ENCODE peak calls at places on chromosomes 7 and 10, in six cellular contexts. One of them, this sample, is unnamed.

GRCh38 chr7:130758429-130759056 is 24.5 kb upstream of the KLF14 start:
- DNase-seq in anterior cingulate cortex: no peak
- DNase-seq in neuronal stem cell: peak
- DNase-seq in GM20000: peak
- DNase-seq in kidney: no peak
- DNase-seq in stimulated activated CD4-positive, alpha-beta T cell treated with anti-CD3 and anti-CD28 coated beads, Interleukin-1b, Interleukin-23, amount 100 ng/mL, for 1 hour: no peak
- DNase-seq in this sample: no peak

GRCh38 chr7:135282621-135283295 is 49.1 kb downstream of the STRA8 start:
- DNase-seq in stimulated activated CD4-positive, alpha-beta T cell treated with anti-CD3 and anti-CD28 coated beads, Interleukin-1b, Interleukin-23, amount 100 ng/mL, for 1 hour: no peak
- DNase-seq in GM20000: no peak
- DNase-seq in anterior cingulate cortex: no peak
- DNase-seq in neuronal stem cell: no peak
- DNase-seq in kidney: no peak
- DNase-seq in this sample: no peak

GRCh38 chr7:2399848-2400587 is 3.4 kb upstream of the CHST12 start:
- DNase-seq in stimulated activated CD4-positive, alpha-beta T cell treated with anti-CD3 and anti-CD28 coated beads, Interleukin-1b, Interleukin-23, amount 100 ng/mL, for 1 hour: no peak
- DNase-seq in kidney: peak
- DNase-seq in neuronal stem cell: no peak
- DNase-seq in anterior cingulate cortex: peak
- DNase-seq in GM20000: no peak
- DNase-seq in this sample: no peak

GRCh38 chr7:2440608-2441245 is 35.5 kb downstream of the GRIFIN start:
- DNase-seq in stimulated activated CD4-positive, alpha-beta T cell treated with anti-CD3 and anti-CD28 coated beads, Interleukin-1b, Interleukin-23, amount 100 ng/mL, for 1 hour: no peak
- DNase-seq in kidney: peak
- DNase-seq in anterior cingulate cortex: no peak
- DNase-seq in GM20000: no peak
- DNase-seq in neuronal stem cell: no peak
- DNase-seq in this sample: no peak

GRCh38 chr10:5094265-5095205 is at the start of gene AKR1C3:
- DNase-seq in kidney: no peak
- DNase-seq in anterior cingulate cortex: no peak
- DNase-seq in neuronal stem cell: no peak
- DNase-seq in stimulated activated CD4-positive, alpha-beta T cell treated with anti-CD3 and anti-CD28 coated beads, Interleukin-1b, Interleukin-23, amount 100 ng/mL, for 1 hour: no peak
- DNase-seq in GM20000: no peak
- DNase-seq in this sample: no peak

GRCh38 chr10:112951349-112952281 is 1.6 kb downstream of the TCF7L2 start:
- DNase-seq in stimulated activated CD4-positive, alpha-beta T cell treated with anti-CD3 and anti-CD28 coated beads, Interleukin-1b, Interleukin-23, amount 100 ng/mL, for 1 hour: peak
- DNase-seq in neuronal stem cell: peak
- DNase-seq in kidney: peak
- DNase-seq in GM20000: peak
- DNase-seq in anterior cingulate cortex: peak
- DNase-seq in this sample: no peak

GRCh38 chr7:102044984-102045673 is 227.7 kb downstream of the CUX1 start:
- DNase-seq in stimulated activated CD4-positive, alpha-beta T cell treated with anti-CD3 and anti-CD28 coated beads, Interleukin-1b, Interleukin-23, amount 100 ng/mL, for 1 hour: no peak
- DNase-seq in neuronal stem cell: no peak
- DNase-seq in kidney: peak
- DNase-seq in GM20000: no peak
- DNase-seq in anterior cingulate cortex: no peak
- DNase-seq in this sample: no peak

GRCh38 chr10:29530112-29530976 is 104.4 kb downstream of the SVIL start:
- DNase-seq in GM20000: no peak
- DNase-seq in anterior cingulate cortex: no peak
- DNase-seq in kidney: no peak
- DNase-seq in neuronal stem cell: peak
- DNase-seq in stimulated activated CD4-positive, alpha-beta T cell treated with anti-CD3 and anti-CD28 coated beads, Interleukin-1b, Interleukin-23, amount 100 ng/mL, for 1 hour: no peak
- DNase-seq in this sample: no peak

GRCh38 chr10:8049151-8049873 is 5.2 kb upstream of the GATA3 start:
- DNase-seq in kidney: peak
- DNase-seq in stimulated activated CD4-positive, alpha-beta T cell treated with anti-CD3 and anti-CD28 coated beads, Interleukin-1b, Interleukin-23, amount 100 ng/mL, for 1 hour: no peak
- DNase-seq in GM20000: peak
- DNase-seq in neuronal stem cell: peak
- DNase-seq in anterior cingulate cortex: no peak
- DNase-seq in this sample: no peak

GRCh38 chr10:68434657-68435056 is 27.6 kb upstream of the RUFY2 start:
- DNase-seq in neuronal stem cell: no peak
- DNase-seq in stimulated activated CD4-positive, alpha-beta T cell treated with anti-CD3 and anti-CD28 coated beads, Interleukin-1b, Interleukin-23, amount 100 ng/mL, for 1 hour: no peak
- DNase-seq in kidney: no peak
- DNase-seq in anterior cingulate cortex: no peak
- DNase-seq in GM20000: no peak
- DNase-seq in this sample: no peak

GRCh38 chr10:98486421-98486820 is 39.7 kb upstream of the HPS1 start:
- DNase-seq in anterior cingulate cortex: no peak
- DNase-seq in neuronal stem cell: no peak
- DNase-seq in kidney: no peak
- DNase-seq in stimulated activated CD4-positive, alpha-beta T cell treated with anti-CD3 and anti-CD28 coated beads, Interleukin-1b, Interleukin-23, amount 100 ng/mL, for 1 hour: no peak
- DNase-seq in GM20000: no peak
- DNase-seq in this sample: no peak

GRCh38 chr10:44177610-44178009 is 207.3 kb downstream of the CXCL12 start:
- DNase-seq in GM20000: no peak
- DNase-seq in kidney: no peak
- DNase-seq in anterior cingulate cortex: no peak
- DNase-seq in neuronal stem cell: no peak
- DNase-seq in stimulated activated CD4-positive, alpha-beta T cell treated with anti-CD3 and anti-CD28 coated beads, Interleukin-1b, Interleukin-23, amount 100 ng/mL, for 1 hour: no peak
- DNase-seq in this sample: no peak

GRCh38 chr10:71081229-71081560 is 131.2 kb upstream of the UNC5B start:
- DNase-seq in neuronal stem cell: no peak
- DNase-seq in GM20000: no peak
- DNase-seq in stimulated activated CD4-positive, alpha-beta T cell treated with anti-CD3 and anti-CD28 coated beads, Interleukin-1b, Interleukin-23, amount 100 ng/mL, for 1 hour: no peak
- DNase-seq in kidney: peak
- DNase-seq in anterior cingulate cortex: no peak
- DNase-seq in this sample: no peak

GRCh38 chr10:69861251-69862240 is 59.8 kb downstream of the COL13A1 start:
- DNase-seq in kidney: no peak
- DNase-seq in neuronal stem cell: no peak
- DNase-seq in stimulated activated CD4-positive, alpha-beta T cell treated with anti-CD3 and anti-CD28 coated beads, Interleukin-1b, Interleukin-23, amount 100 ng/mL, for 1 hour: no peak
- DNase-seq in anterior cingulate cortex: no peak
- DNase-seq in GM20000: no peak
- DNase-seq in this sample: no peak

GRCh38 chr10:63866075-63866746 is 345.0 kb downstream of the REEP3 start:
- DNase-seq in anterior cingulate cortex: peak
- DNase-seq in GM20000: peak
- DNase-seq in stimulated activated CD4-positive, alpha-beta T cell treated with anti-CD3 and anti-CD28 coated beads, Interleukin-1b, Interleukin-23, amount 100 ng/mL, for 1 hour: peak
- DNase-seq in kidney: no peak
- DNase-seq in neuronal stem cell: peak
- DNase-seq in this sample: no peak

GRCh38 chr10:117364121-117364960 is 10.9 kb downstream of the PDZD8 start:
- DNase-seq in neuronal stem cell: no peak
- DNase-seq in GM20000: no peak
- DNase-seq in anterior cingulate cortex: no peak
- DNase-seq in stimulated activated CD4-positive, alpha-beta T cell treated with anti-CD3 and anti-CD28 coated beads, Interleukin-1b, Interleukin-23, amount 100 ng/mL, for 1 hour: no peak
- DNase-seq in kidney: no peak
- DNase-seq in this sample: no peak

GRCh38 chr10:128115356-128115755 is 10.9 kb downstream of the MKI67 start:
- DNase-seq in neuronal stem cell: no peak
- DNase-seq in stimulated activated CD4-positive, alpha-beta T cell treated with anti-CD3 and anti-CD28 coated beads, Interleukin-1b, Interleukin-23, amount 100 ng/mL, for 1 hour: no peak
- DNase-seq in GM20000: no peak
- DNase-seq in anterior cingulate cortex: no peak
- DNase-seq in kidney: no peak
- DNase-seq in this sample: no peak

GRCh38 chr10:90925078-90926029 is 4.5 kb upstream of the ANKRD1 start:
- DNase-seq in GM20000: no peak
- DNase-seq in stimulated activated CD4-positive, alpha-beta T cell treated with anti-CD3 and anti-CD28 coated beads, Interleukin-1b, Interleukin-23, amount 100 ng/mL, for 1 hour: no peak
- DNase-seq in neuronal stem cell: no peak
- DNase-seq in anterior cingulate cortex: no peak
- DNase-seq in kidney: no peak
- DNase-seq in this sample: no peak

GRCh38 chr7:149883452-149883861 is 9.7 kb downstream of the ATP6V0E2 start:
- DNase-seq in anterior cingulate cortex: peak
- DNase-seq in neuronal stem cell: peak
- DNase-seq in GM20000: peak
- DNase-seq in kidney: peak
- DNase-seq in stimulated activated CD4-positive, alpha-beta T cell treated with anti-CD3 and anti-CD28 coated beads, Interleukin-1b, Interleukin-23, amount 100 ng/mL, for 1 hour: no peak
- DNase-seq in this sample: no peak

GRCh38 chr10:34116220-34116623 is 698.9 kb downstream of the PARD3 start:
- DNase-seq in kidney: no peak
- DNase-seq in GM20000: no peak
- DNase-seq in neuronal stem cell: no peak
- DNase-seq in stimulated activated CD4-positive, alpha-beta T cell treated with anti-CD3 and anti-CD28 coated beads, Interleukin-1b, Interleukin-23, amount 100 ng/mL, for 1 hour: no peak
- DNase-seq in anterior cingulate cortex: no peak
- DNase-seq in this sample: no peak

GRCh38 chr7:155001756-155002410 is 1.0 kb downstream of the PAXIP1 start:
- DNase-seq in stimulated activated CD4-positive, alpha-beta T cell treated with anti-CD3 and anti-CD28 coated beads, Interleukin-1b, Interleukin-23, amount 100 ng/mL, for 1 hour: no peak
- DNase-seq in GM20000: peak
- DNase-seq in anterior cingulate cortex: no peak
- DNase-seq in neuronal stem cell: no peak
- DNase-seq in kidney: no peak
- DNase-seq in this sample: no peak

GRCh38 chr7:132485136-132485535 is 91.1 kb downstream of the PLXNA4 start:
- DNase-seq in stimulated activated CD4-positive, alpha-beta T cell treated with anti-CD3 and anti-CD28 coated beads, Interleukin-1b, Interleukin-23, amount 100 ng/mL, for 1 hour: no peak
- DNase-seq in kidney: no peak
- DNase-seq in anterior cingulate cortex: no peak
- DNase-seq in neuronal stem cell: no peak
- DNase-seq in GM20000: no peak
- DNase-seq in this sample: no peak

GRCh38 chr7:5594616-5595544 is 171.2 kb upstream of the TNRC18 start:
- DNase-seq in stimulated activated CD4-positive, alpha-beta T cell treated with anti-CD3 and anti-CD28 coated beads, Interleukin-1b, Interleukin-23, amount 100 ng/mL, for 1 hour: no peak
- DNase-seq in anterior cingulate cortex: no peak
- DNase-seq in neuronal stem cell: peak
- DNase-seq in GM20000: peak
- DNase-seq in kidney: no peak
- DNase-seq in this sample: no peak

GRCh38 chr7:80681272-80681885 is 42.9 kb downstream of the CD36 start:
- DNase-seq in GM20000: peak
- DNase-seq in stimulated activated CD4-positive, alpha-beta T cell treated with anti-CD3 and anti-CD28 coated beads, Interleukin-1b, Interleukin-23, amount 100 ng/mL, for 1 hour: no peak
- DNase-seq in kidney: no peak
- DNase-seq in anterior cingulate cortex: no peak
- DNase-seq in neuronal stem cell: peak
- DNase-seq in this sample: no peak

GRCh38 chr7:74290999-74291441 is 1.8 kb downstream of the CLIP2 start:
- DNase-seq in kidney: no peak
- DNase-seq in stimulated activated CD4-positive, alpha-beta T cell treated with anti-CD3 and anti-CD28 coated beads, Interleukin-1b, Interleukin-23, amount 100 ng/mL, for 1 hour: no peak
- DNase-seq in GM20000: no peak
- DNase-seq in anterior cingulate cortex: no peak
- DNase-seq in neuronal stem cell: no peak
- DNase-seq in this sample: no peak

GRCh38 chr10:127442220-127442525 is 106.9 kb upstream of the NPS start:
- DNase-seq in kidney: no peak
- DNase-seq in stimulated activated CD4-positive, alpha-beta T cell treated with anti-CD3 and anti-CD28 coated beads, Interleukin-1b, Interleukin-23, amount 100 ng/mL, for 1 hour: no peak
- DNase-seq in neuronal stem cell: no peak
- DNase-seq in GM20000: no peak
- DNase-seq in anterior cingulate cortex: no peak
- DNase-seq in this sample: no peak

GRCh38 chr10:116947838-116948529 is 57.0 kb downstream of the SHTN1 start:
- DNase-seq in neuronal stem cell: peak
- DNase-seq in kidney: no peak
- DNase-seq in anterior cingulate cortex: no peak
- DNase-seq in stimulated activated CD4-positive, alpha-beta T cell treated with anti-CD3 and anti-CD28 coated beads, Interleukin-1b, Interleukin-23, amount 100 ng/mL, for 1 hour: no peak
- DNase-seq in GM20000: no peak
- DNase-seq in this sample: no peak

GRCh38 chr7:129089521-129090212 is 34.8 kb upstream of the TNPO3 start:
- DNase-seq in anterior cingulate cortex: no peak
- DNase-seq in neuronal stem cell: no peak
- DNase-seq in stimulated activated CD4-positive, alpha-beta T cell treated with anti-CD3 and anti-CD28 coated beads, Interleukin-1b, Interleukin-23, amount 100 ng/mL, for 1 hour: no peak
- DNase-seq in kidney: no peak
- DNase-seq in GM20000: peak
- DNase-seq in this sample: no peak

GRCh38 chr10:112953075-112953501 is 3.0 kb downstream of the TCF7L2 start:
- DNase-seq in neuronal stem cell: no peak
- DNase-seq in stimulated activated CD4-positive, alpha-beta T cell treated with anti-CD3 and anti-CD28 coated beads, Interleukin-1b, Interleukin-23, amount 100 ng/mL, for 1 hour: no peak
- DNase-seq in GM20000: no peak
- DNase-seq in anterior cingulate cortex: peak
- DNase-seq in kidney: peak
- DNase-seq in this sample: no peak

GRCh38 chr10:102813734-102814455 is 23.3 kb downstream of the CYP17A1 start:
- DNase-seq in kidney: peak
- DNase-seq in GM20000: no peak
- DNase-seq in anterior cingulate cortex: no peak
- DNase-seq in neuronal stem cell: no peak
- DNase-seq in stimulated activated CD4-positive, alpha-beta T cell treated with anti-CD3 and anti-CD28 coated beads, Interleukin-1b, Interleukin-23, amount 100 ng/mL, for 1 hour: no peak
- DNase-seq in this sample: no peak

GRCh38 chr7:43296306-43296705 is 183.9 kb downstream of the HECW1 start:
- DNase-seq in anterior cingulate cortex: no peak
- DNase-seq in stimulated activated CD4-positive, alpha-beta T cell treated with anti-CD3 and anti-CD28 coated beads, Interleukin-1b, Interleukin-23, amount 100 ng/mL, for 1 hour: no peak
- DNase-seq in GM20000: no peak
- DNase-seq in kidney: no peak
- DNase-seq in neuronal stem cell: no peak
- DNase-seq in this sample: no peak

GRCh38 chr10:82982110-82982608 is 1107.2 kb downstream of the NRG3 start:
- DNase-seq in neuronal stem cell: no peak
- DNase-seq in stimulated activated CD4-positive, alpha-beta T cell treated with anti-CD3 and anti-CD28 coated beads, Interleukin-1b, Interleukin-23, amount 100 ng/mL, for 1 hour: no peak
- DNase-seq in anterior cingulate cortex: no peak
- DNase-seq in kidney: no peak
- DNase-seq in GM20000: no peak
- DNase-seq in this sample: no peak

This sample was measured in esophagus squamous epithelium.